ENCODE peak calls at places on chromosomes 5 and 9, in ten cellular contexts. One of them, this sample, is unnamed.

GRCh38 chr5:105573575-105573974 is 2011.0 kb upstream of the NUDT12 start:
- DNase-seq in activated CD4-positive, CD25-positive, alpha-beta regulatory T cell: no peak
- DNase-seq in kidney: no peak
- DNase-seq in stimulated activated CD8-positive, alpha-beta memory T cell treated with anti-CD3 and anti-CD28 coated beads, Interleukin-7, amount 100 ng/mL, for 4 hours: no peak
- DNase-seq in T follicular helper cell: no peak
- DNase-seq in PC-9: no peak
- DNase-seq in ACHN: no peak
- DNase-seq in H54: no peak
- DNase-seq in HTR-8/SVneo: no peak
- DNase-seq in activated naive CD4-positive, alpha-beta T cell treated with anti-CD3 and anti-CD28 coated beads, Interleukin-2, amount 50 U/mL, for 72 hours: no peak
- DNase-seq in this sample: no peak

GRCh38 chr5:171615201-171616001 is 170.2 kb upstream of the SMIM23 start:
- DNase-seq in activated CD4-positive, CD25-positive, alpha-beta regulatory T cell: no peak
- DNase-seq in kidney: peak
- DNase-seq in stimulated activated CD8-positive, alpha-beta memory T cell treated with anti-CD3 and anti-CD28 coated beads, Interleukin-7, amount 100 ng/mL, for 4 hours: no peak
- DNase-seq in T follicular helper cell: no peak
- DNase-seq in PC-9: peak
- DNase-seq in ACHN: no peak
- DNase-seq in H54: no peak
- DNase-seq in HTR-8/SVneo: no peak
- DNase-seq in activated naive CD4-positive, alpha-beta T cell treated with anti-CD3 and anti-CD28 coated beads, Interleukin-2, amount 50 U/mL, for 72 hours: no peak
- DNase-seq in this sample: no peak

GRCh38 chr9:130663258-130664171 is 879 bp upstream of the PRDM12 start:
- DNase-seq in activated CD4-positive, CD25-positive, alpha-beta regulatory T cell: no peak
- DNase-seq in kidney: no peak
- DNase-seq in stimulated activated CD8-positive, alpha-beta memory T cell treated with anti-CD3 and anti-CD28 coated beads, Interleukin-7, amount 100 ng/mL, for 4 hours: no peak
- DNase-seq in T follicular helper cell: no peak
- DNase-seq in PC-9: no peak
- DNase-seq in ACHN: no peak
- DNase-seq in H54: no peak
- DNase-seq in HTR-8/SVneo: no peak
- DNase-seq in activated naive CD4-positive, alpha-beta T cell treated with anti-CD3 and anti-CD28 coated beads, Interleukin-2, amount 50 U/mL, for 72 hours: no peak
- DNase-seq in this sample: no peak

GRCh38 chr5:62284946-62285891 is 20.8 kb upstream of the KIF2A start:
- DNase-seq in activated CD4-positive, CD25-positive, alpha-beta regulatory T cell: no peak
- DNase-seq in kidney: no peak
- DNase-seq in stimulated activated CD8-positive, alpha-beta memory T cell treated with anti-CD3 and anti-CD28 coated beads, Interleukin-7, amount 100 ng/mL, for 4 hours: peak
- DNase-seq in T follicular helper cell: no peak
- DNase-seq in PC-9: no peak
- DNase-seq in ACHN: no peak
- DNase-seq in H54: no peak
- DNase-seq in HTR-8/SVneo: no peak
- DNase-seq in activated naive CD4-positive, alpha-beta T cell treated with anti-CD3 and anti-CD28 coated beads, Interleukin-2, amount 50 U/mL, for 72 hours: peak
- DNase-seq in this sample: no peak

GRCh38 chr5:55223219-55223987 is 3.7 kb downstream of the MCIDAS start:
- DNase-seq in activated CD4-positive, CD25-positive, alpha-beta regulatory T cell: no peak
- DNase-seq in kidney: no peak
- DNase-seq in stimulated activated CD8-positive, alpha-beta memory T cell treated with anti-CD3 and anti-CD28 coated beads, Interleukin-7, amount 100 ng/mL, for 4 hours: no peak
- DNase-seq in T follicular helper cell: no peak
- DNase-seq in PC-9: no peak
- DNase-seq in ACHN: no peak
- DNase-seq in H54: no peak
- DNase-seq in HTR-8/SVneo: no peak
- DNase-seq in activated naive CD4-positive, alpha-beta T cell treated with anti-CD3 and anti-CD28 coated beads, Interleukin-2, amount 50 U/mL, for 72 hours: peak
- DNase-seq in this sample: no peak

GRCh38 chr5:138574744-138575193 is 432 bp downstream of the HSPA9 start:
- DNase-seq in activated CD4-positive, CD25-positive, alpha-beta regulatory T cell: no peak
- DNase-seq in kidney: no peak
- DNase-seq in stimulated activated CD8-positive, alpha-beta memory T cell treated with anti-CD3 and anti-CD28 coated beads, Interleukin-7, amount 100 ng/mL, for 4 hours: no peak
- DNase-seq in T follicular helper cell: no peak
- DNase-seq in PC-9: no peak
- DNase-seq in ACHN: peak
- DNase-seq in H54: peak
- DNase-seq in HTR-8/SVneo: peak
- DNase-seq in activated naive CD4-positive, alpha-beta T cell treated with anti-CD3 and anti-CD28 coated beads, Interleukin-2, amount 50 U/mL, for 72 hours: no peak
- DNase-seq in this sample: no peak

GRCh38 chr9:137266162-137266527 is 11.0 kb downstream of the NELFB start:
- DNase-seq in activated CD4-positive, CD25-positive, alpha-beta regulatory T cell: no peak
- DNase-seq in kidney: peak
- DNase-seq in stimulated activated CD8-positive, alpha-beta memory T cell treated with anti-CD3 and anti-CD28 coated beads, Interleukin-7, amount 100 ng/mL, for 4 hours: no peak
- DNase-seq in T follicular helper cell: no peak
- DNase-seq in PC-9: no peak
- DNase-seq in ACHN: no peak
- DNase-seq in H54: no peak
- DNase-seq in HTR-8/SVneo: no peak
- DNase-seq in activated naive CD4-positive, alpha-beta T cell treated with anti-CD3 and anti-CD28 coated beads, Interleukin-2, amount 50 U/mL, for 72 hours: no peak
- DNase-seq in this sample: no peak

GRCh38 chr5:178467261-178468195 is 122.7 kb downstream of the COL23A1 start:
- DNase-seq in activated CD4-positive, CD25-positive, alpha-beta regulatory T cell: no peak
- DNase-seq in kidney: peak
- DNase-seq in stimulated activated CD8-positive, alpha-beta memory T cell treated with anti-CD3 and anti-CD28 coated beads, Interleukin-7, amount 100 ng/mL, for 4 hours: no peak
- DNase-seq in T follicular helper cell: no peak
- DNase-seq in PC-9: no peak
- DNase-seq in ACHN: no peak
- DNase-seq in H54: no peak
- DNase-seq in HTR-8/SVneo: no peak
- DNase-seq in activated naive CD4-positive, alpha-beta T cell treated with anti-CD3 and anti-CD28 coated beads, Interleukin-2, amount 50 U/mL, for 72 hours: no peak
- DNase-seq in this sample: peak

GRCh38 chr5:38670066-38670465 is 113.6 kb upstream of the LIFR start:
- DNase-seq in activated CD4-positive, CD25-positive, alpha-beta regulatory T cell: no peak
- DNase-seq in kidney: no peak
- DNase-seq in stimulated activated CD8-positive, alpha-beta memory T cell treated with anti-CD3 and anti-CD28 coated beads, Interleukin-7, amount 100 ng/mL, for 4 hours: no peak
- DNase-seq in T follicular helper cell: no peak
- DNase-seq in PC-9: no peak
- DNase-seq in ACHN: no peak
- DNase-seq in H54: no peak
- DNase-seq in HTR-8/SVneo: no peak
- DNase-seq in activated naive CD4-positive, alpha-beta T cell treated with anti-CD3 and anti-CD28 coated beads, Interleukin-2, amount 50 U/mL, for 72 hours: no peak
- DNase-seq in this sample: no peak

GRCh38 chr5:159965031-159965837 is 43.7 kb upstream of the TTC1 start:
- DNase-seq in activated CD4-positive, CD25-positive, alpha-beta regulatory T cell: no peak
- DNase-seq in kidney: peak
- DNase-seq in stimulated activated CD8-positive, alpha-beta memory T cell treated with anti-CD3 and anti-CD28 coated beads, Interleukin-7, amount 100 ng/mL, for 4 hours: no peak
- DNase-seq in T follicular helper cell: no peak
- DNase-seq in PC-9: no peak
- DNase-seq in ACHN: peak
- DNase-seq in H54: no peak
- DNase-seq in HTR-8/SVneo: peak
- DNase-seq in activated naive CD4-positive, alpha-beta T cell treated with anti-CD3 and anti-CD28 coated beads, Interleukin-2, amount 50 U/mL, for 72 hours: peak
- DNase-seq in this sample: peak

GRCh38 chr9:89667730-89668129 is 62.9 kb downstream of the GADD45G start:
- DNase-seq in activated CD4-positive, CD25-positive, alpha-beta regulatory T cell: no peak
- DNase-seq in kidney: no peak
- DNase-seq in stimulated activated CD8-positive, alpha-beta memory T cell treated with anti-CD3 and anti-CD28 coated beads, Interleukin-7, amount 100 ng/mL, for 4 hours: no peak
- DNase-seq in T follicular helper cell: no peak
- DNase-seq in PC-9: no peak
- DNase-seq in ACHN: no peak
- DNase-seq in H54: no peak
- DNase-seq in HTR-8/SVneo: no peak
- DNase-seq in activated naive CD4-positive, alpha-beta T cell treated with anti-CD3 and anti-CD28 coated beads, Interleukin-2, amount 50 U/mL, for 72 hours: no peak
- DNase-seq in this sample: no peak

GRCh38 chr5:171676286-171676944 is 109.2 kb upstream of the SMIM23 start:
- DNase-seq in activated CD4-positive, CD25-positive, alpha-beta regulatory T cell: no peak
- DNase-seq in kidney: no peak
- DNase-seq in stimulated activated CD8-positive, alpha-beta memory T cell treated with anti-CD3 and anti-CD28 coated beads, Interleukin-7, amount 100 ng/mL, for 4 hours: no peak
- DNase-seq in T follicular helper cell: no peak
- DNase-seq in PC-9: no peak
- DNase-seq in ACHN: no peak
- DNase-seq in H54: no peak
- DNase-seq in HTR-8/SVneo: no peak
- DNase-seq in activated naive CD4-positive, alpha-beta T cell treated with anti-CD3 and anti-CD28 coated beads, Interleukin-2, amount 50 U/mL, for 72 hours: no peak
- DNase-seq in this sample: peak

This sample was measured in AML-193.